ENCODE peak calls at places on chromosome 17, in seven cellular contexts. One of them, this sample, is unnamed.

GRCh38 chr17:80105762-80106161 is 4.4 kb downstream of the GAA start:
- DNase-seq in COR-L47: peak
- DNase-seq in RWPE1: no peak
- DNase-seq in fibroblast of the conjunctiva: no peak
- DNase-seq in cardiac muscle cell: peak
- DNase-seq in NCI-H2081: peak
- DNase-seq in CMK: no peak
- DNase-seq in this sample: no peak

GRCh38 chr17:58911741-58912343 is 156.2 kb downstream of the PPM1E start:
- DNase-seq in RWPE1: no peak
- DNase-seq in COR-L47: no peak
- DNase-seq in cardiac muscle cell: no peak
- DNase-seq in CMK: no peak
- DNase-seq in NCI-H2081: no peak
- DNase-seq in fibroblast of the conjunctiva: no peak
- DNase-seq in this sample: no peak

GRCh38 chr17:64183815-64184397 is 54.0 kb upstream of the ERN1 start:
- DNase-seq in RWPE1: no peak
- DNase-seq in CMK: no peak
- DNase-seq in cardiac muscle cell: no peak
- DNase-seq in COR-L47: no peak
- DNase-seq in NCI-H2081: no peak
- DNase-seq in fibroblast of the conjunctiva: no peak
- DNase-seq in this sample: no peak

GRCh38 chr17:27855454-27855853 is 37.7 kb downstream of the LYRM9 start:
- DNase-seq in COR-L47: no peak
- DNase-seq in CMK: no peak
- DNase-seq in RWPE1: no peak
- DNase-seq in cardiac muscle cell: no peak
- DNase-seq in fibroblast of the conjunctiva: no peak
- DNase-seq in NCI-H2081: no peak
- DNase-seq in this sample: no peak

GRCh38 chr17:27266228-27266627 is 27.7 kb upstream of the WSB1 start:
- DNase-seq in cardiac muscle cell: no peak
- DNase-seq in fibroblast of the conjunctiva: no peak
- DNase-seq in COR-L47: no peak
- DNase-seq in NCI-H2081: no peak
- DNase-seq in RWPE1: no peak
- DNase-seq in CMK: no peak
- DNase-seq in this sample: no peak

GRCh38 chr17:30380106-30380420 is 1.3 kb downstream of the CPD start:
- DNase-seq in RWPE1: no peak
- DNase-seq in COR-L47: no peak
- DNase-seq in CMK: no peak
- DNase-seq in cardiac muscle cell: no peak
- DNase-seq in NCI-H2081: no peak
- DNase-seq in fibroblast of the conjunctiva: no peak
- DNase-seq in this sample: no peak

GRCh38 chr17:44489581-44489980 is 13.6 kb downstream of the GPATCH8 start:
- DNase-seq in NCI-H2081: no peak
- DNase-seq in cardiac muscle cell: no peak
- DNase-seq in RWPE1: no peak
- DNase-seq in fibroblast of the conjunctiva: no peak
- DNase-seq in CMK: no peak
- DNase-seq in COR-L47: no peak
- DNase-seq in this sample: no peak

GRCh38 chr17:68600123-68600880 is 865 bp downstream of the FAM20A start:
- DNase-seq in CMK: no peak
- DNase-seq in cardiac muscle cell: no peak
- DNase-seq in RWPE1: no peak
- DNase-seq in fibroblast of the conjunctiva: no peak
- DNase-seq in NCI-H2081: no peak
- DNase-seq in COR-L47: no peak
- DNase-seq in this sample: no peak

GRCh38 chr17:16878547-16879100 is 93.3 kb downstream of the TNFRSF13B start:
- DNase-seq in fibroblast of the conjunctiva: no peak
- DNase-seq in RWPE1: no peak
- DNase-seq in NCI-H2081: no peak
- DNase-seq in CMK: no peak
- DNase-seq in COR-L47: no peak
- DNase-seq in cardiac muscle cell: no peak
- DNase-seq in this sample: no peak

GRCh38 chr17:56482229-56482628 is 111.3 kb upstream of the NOG start:
- DNase-seq in fibroblast of the conjunctiva: no peak
- DNase-seq in CMK: no peak
- DNase-seq in cardiac muscle cell: no peak
- DNase-seq in NCI-H2081: no peak
- DNase-seq in COR-L47: no peak
- DNase-seq in RWPE1: no peak
- DNase-seq in this sample: no peak

GRCh38 chr17:60305141-60305540 is 86.8 kb downstream of the USP32 start:
- DNase-seq in fibroblast of the conjunctiva: no peak
- DNase-seq in RWPE1: no peak
- DNase-seq in CMK: peak
- DNase-seq in cardiac muscle cell: peak
- DNase-seq in NCI-H2081: no peak
- DNase-seq in COR-L47: no peak
- DNase-seq in this sample: no peak

This sample was measured in AG09309.